ENCODE peak calls at places on chromosome 20, in ten cellular contexts. One of them, this sample, is unnamed.

GRCh38 chr20:1469925-1470571 is 3.4 kb upstream of the NSFL1C start:
- DNase-seq in sigmoid colon: peak
- DNase-seq in fibroblast of pulmonary artery: peak
- DNase-seq in cardiac muscle cell: peak
- DNase-seq in AG09319: peak
- DNase-seq in GM10248: peak
- DNase-seq in right lobe of liver: peak
- DNase-seq in fibroblast of mammary gland: peak
- DNase-seq in nephron progenitor cell: peak
- DNase-seq in coronary artery: peak
- DNase-seq in this sample: peak

GRCh38 chr20:21702553-21703467 is 2.7 kb upstream of the PAX1 start:
- DNase-seq in sigmoid colon: peak
- DNase-seq in fibroblast of pulmonary artery: peak
- DNase-seq in cardiac muscle cell: peak
- DNase-seq in AG09319: no peak
- DNase-seq in GM10248: peak
- DNase-seq in right lobe of liver: peak
- DNase-seq in fibroblast of mammary gland: peak
- DNase-seq in nephron progenitor cell: peak
- DNase-seq in coronary artery: no peak
- DNase-seq in this sample: no peak

GRCh38 chr20:1390552-1391403 is 2.1 kb downstream of the FKBP1A start:
- DNase-seq in sigmoid colon: no peak
- DNase-seq in fibroblast of pulmonary artery: no peak
- DNase-seq in cardiac muscle cell: no peak
- DNase-seq in AG09319: no peak
- DNase-seq in GM10248: no peak
- DNase-seq in right lobe of liver: no peak
- DNase-seq in fibroblast of mammary gland: peak
- DNase-seq in nephron progenitor cell: no peak
- DNase-seq in coronary artery: no peak
- DNase-seq in this sample: peak

GRCh38 chr20:62549499-62550086 is 73.8 kb upstream of the GATA5 start:
- DNase-seq in sigmoid colon: peak
- DNase-seq in fibroblast of pulmonary artery: no peak
- DNase-seq in cardiac muscle cell: no peak
- DNase-seq in AG09319: no peak
- DNase-seq in GM10248: no peak
- DNase-seq in right lobe of liver: no peak
- DNase-seq in fibroblast of mammary gland: no peak
- DNase-seq in nephron progenitor cell: no peak
- DNase-seq in coronary artery: no peak
- DNase-seq in this sample: no peak

GRCh38 chr20:35661908-35662307 is 2.8 kb downstream of the CPNE1 start:
- DNase-seq in sigmoid colon: no peak
- DNase-seq in fibroblast of pulmonary artery: no peak
- DNase-seq in cardiac muscle cell: no peak
- DNase-seq in AG09319: no peak
- DNase-seq in GM10248: no peak
- DNase-seq in right lobe of liver: no peak
- DNase-seq in fibroblast of mammary gland: no peak
- DNase-seq in nephron progenitor cell: no peak
- DNase-seq in coronary artery: no peak
- DNase-seq in this sample: no peak

GRCh38 chr20:37245671-37246237 is 15.9 kb downstream of the GHRH start:
- DNase-seq in sigmoid colon: no peak
- DNase-seq in fibroblast of pulmonary artery: no peak
- DNase-seq in cardiac muscle cell: no peak
- DNase-seq in AG09319: no peak
- DNase-seq in GM10248: no peak
- DNase-seq in right lobe of liver: no peak
- DNase-seq in fibroblast of mammary gland: no peak
- DNase-seq in nephron progenitor cell: no peak
- DNase-seq in coronary artery: no peak
- DNase-seq in this sample: no peak

GRCh38 chr20:2052741-2053140 is 48.9 kb upstream of the STK35 start:
- DNase-seq in sigmoid colon: no peak
- DNase-seq in fibroblast of pulmonary artery: no peak
- DNase-seq in cardiac muscle cell: no peak
- DNase-seq in AG09319: no peak
- DNase-seq in GM10248: no peak
- DNase-seq in right lobe of liver: no peak
- DNase-seq in fibroblast of mammary gland: no peak
- DNase-seq in nephron progenitor cell: no peak
- DNase-seq in coronary artery: no peak
- DNase-seq in this sample: no peak

GRCh38 chr20:38290829-38291581 is 13.0 kb upstream of the BPI start:
- DNase-seq in sigmoid colon: no peak
- DNase-seq in fibroblast of pulmonary artery: peak
- DNase-seq in cardiac muscle cell: no peak
- DNase-seq in AG09319: no peak
- DNase-seq in GM10248: no peak
- DNase-seq in right lobe of liver: peak
- DNase-seq in fibroblast of mammary gland: peak
- DNase-seq in nephron progenitor cell: peak
- DNase-seq in coronary artery: no peak
- DNase-seq in this sample: peak

GRCh38 chr20:9051508-9051907 is 17.4 kb upstream of the PLCB4 start:
- DNase-seq in sigmoid colon: no peak
- DNase-seq in fibroblast of pulmonary artery: peak
- DNase-seq in cardiac muscle cell: no peak
- DNase-seq in AG09319: peak
- DNase-seq in GM10248: no peak
- DNase-seq in right lobe of liver: no peak
- DNase-seq in fibroblast of mammary gland: peak
- DNase-seq in nephron progenitor cell: no peak
- DNase-seq in coronary artery: no peak
- DNase-seq in this sample: no peak

GRCh38 chr20:63023836-63024571 is 17.2 kb upstream of the BHLHE23 start:
- DNase-seq in sigmoid colon: no peak
- DNase-seq in fibroblast of pulmonary artery: no peak
- DNase-seq in cardiac muscle cell: no peak
- DNase-seq in AG09319: no peak
- DNase-seq in GM10248: no peak
- DNase-seq in right lobe of liver: no peak
- DNase-seq in fibroblast of mammary gland: no peak
- DNase-seq in nephron progenitor cell: no peak
- DNase-seq in coronary artery: no peak
- DNase-seq in this sample: no peak

GRCh38 chr20:35702051-35702823 is 3.0 kb downstream of the ROMO1 start:
- DNase-seq in sigmoid colon: peak
- DNase-seq in fibroblast of pulmonary artery: no peak
- DNase-seq in cardiac muscle cell: no peak
- DNase-seq in AG09319: peak
- DNase-seq in GM10248: no peak
- DNase-seq in right lobe of liver: no peak
- DNase-seq in fibroblast of mammary gland: peak
- DNase-seq in nephron progenitor cell: no peak
- DNase-seq in coronary artery: no peak
- DNase-seq in this sample: peak

GRCh38 chr20:51796332-51796731 is 6.0 kb downstream of the SALL4 start:
- DNase-seq in sigmoid colon: no peak
- DNase-seq in fibroblast of pulmonary artery: no peak
- DNase-seq in cardiac muscle cell: no peak
- DNase-seq in AG09319: no peak
- DNase-seq in GM10248: no peak
- DNase-seq in right lobe of liver: no peak
- DNase-seq in fibroblast of mammary gland: no peak
- DNase-seq in nephron progenitor cell: no peak
- DNase-seq in coronary artery: no peak
- DNase-seq in this sample: no peak

GRCh38 chr20:16639027-16639941 is 66.0 kb upstream of the KIF16B start:
- DNase-seq in sigmoid colon: no peak
- DNase-seq in fibroblast of pulmonary artery: no peak
- DNase-seq in cardiac muscle cell: no peak
- DNase-seq in AG09319: no peak
- DNase-seq in GM10248: no peak
- DNase-seq in right lobe of liver: no peak
- DNase-seq in fibroblast of mammary gland: no peak
- DNase-seq in nephron progenitor cell: no peak
- DNase-seq in coronary artery: no peak
- DNase-seq in this sample: no peak

GRCh38 chr20:18165553-18165952 is 27.9 kb downstream of the KAT14 start:
- DNase-seq in sigmoid colon: no peak
- DNase-seq in fibroblast of pulmonary artery: no peak
- DNase-seq in cardiac muscle cell: no peak
- DNase-seq in AG09319: no peak
- DNase-seq in GM10248: no peak
- DNase-seq in right lobe of liver: no peak
- DNase-seq in fibroblast of mammary gland: peak
- DNase-seq in nephron progenitor cell: peak
- DNase-seq in coronary artery: no peak
- DNase-seq in this sample: no peak

GRCh38 chr20:38216736-38217595 is 43.6 kb downstream of the KIAA1755 start:
- DNase-seq in sigmoid colon: peak
- DNase-seq in fibroblast of pulmonary artery: no peak
- DNase-seq in cardiac muscle cell: no peak
- DNase-seq in AG09319: no peak
- DNase-seq in GM10248: no peak
- DNase-seq in right lobe of liver: no peak
- DNase-seq in fibroblast of mammary gland: no peak
- DNase-seq in nephron progenitor cell: no peak
- DNase-seq in coronary artery: no peak
- DNase-seq in this sample: no peak

GRCh38 chr20:34075647-34076046 is 36.4 kb downstream of the EIF2S2 start:
- DNase-seq in sigmoid colon: peak
- DNase-seq in fibroblast of pulmonary artery: no peak
- DNase-seq in cardiac muscle cell: no peak
- DNase-seq in AG09319: no peak
- DNase-seq in GM10248: no peak
- DNase-seq in right lobe of liver: no peak
- DNase-seq in fibroblast of mammary gland: no peak
- DNase-seq in nephron progenitor cell: no peak
- DNase-seq in coronary artery: no peak
- DNase-seq in this sample: no peak
- TF ChIP-seq CTCF in sigmoid colon: no peak
- TF ChIP-seq CTCF in fibroblast of pulmonary artery: peak
- TF ChIP-seq CTCF in cardiac muscle cell: peak
- TF ChIP-seq CTCF in AG09319: no peak
- TF ChIP-seq CTCF in GM10248: no peak
- TF ChIP-seq CTCF in right lobe of liver: no peak
- TF ChIP-seq CTCF in fibroblast of mammary gland: no peak
- TF ChIP-seq CTCF in nephron progenitor cell: no peak
- TF ChIP-seq CTCF in coronary artery: no peak
- TF ChIP-seq CTCF in this sample: no peak

GRCh38 chr20:5183731-5184474 is 57.1 kb downstream of the CDS2 start:
- DNase-seq in sigmoid colon: no peak
- DNase-seq in fibroblast of pulmonary artery: no peak
- DNase-seq in cardiac muscle cell: no peak
- DNase-seq in AG09319: no peak
- DNase-seq in GM10248: no peak
- DNase-seq in right lobe of liver: peak
- DNase-seq in fibroblast of mammary gland: no peak
- DNase-seq in nephron progenitor cell: peak
- DNase-seq in coronary artery: no peak
- DNase-seq in this sample: no peak

GRCh38 chr20:5187122-5187521 is 60.3 kb downstream of the CDS2 start:
- DNase-seq in sigmoid colon: no peak
- DNase-seq in fibroblast of pulmonary artery: no peak
- DNase-seq in cardiac muscle cell: no peak
- DNase-seq in AG09319: no peak
- DNase-seq in GM10248: no peak
- DNase-seq in right lobe of liver: no peak
- DNase-seq in fibroblast of mammary gland: no peak
- DNase-seq in nephron progenitor cell: no peak
- DNase-seq in coronary artery: no peak
- DNase-seq in this sample: no peak

GRCh38 chr20:5182615-5183254 is 55.9 kb downstream of the CDS2 start:
- DNase-seq in sigmoid colon: no peak
- DNase-seq in fibroblast of pulmonary artery: no peak
- DNase-seq in cardiac muscle cell: no peak
- DNase-seq in AG09319: no peak
- DNase-seq in GM10248: no peak
- DNase-seq in right lobe of liver: no peak
- DNase-seq in fibroblast of mammary gland: no peak
- DNase-seq in nephron progenitor cell: no peak
- DNase-seq in coronary artery: no peak
- DNase-seq in this sample: no peak

GRCh38 chr20:5181955-5182354 is 55.1 kb downstream of the CDS2 start:
- DNase-seq in sigmoid colon: no peak
- DNase-seq in fibroblast of pulmonary artery: peak
- DNase-seq in cardiac muscle cell: no peak
- DNase-seq in AG09319: no peak
- DNase-seq in GM10248: no peak
- DNase-seq in right lobe of liver: no peak
- DNase-seq in fibroblast of mammary gland: peak
- DNase-seq in nephron progenitor cell: no peak
- DNase-seq in coronary artery: no peak
- DNase-seq in this sample: no peak

DNA sequence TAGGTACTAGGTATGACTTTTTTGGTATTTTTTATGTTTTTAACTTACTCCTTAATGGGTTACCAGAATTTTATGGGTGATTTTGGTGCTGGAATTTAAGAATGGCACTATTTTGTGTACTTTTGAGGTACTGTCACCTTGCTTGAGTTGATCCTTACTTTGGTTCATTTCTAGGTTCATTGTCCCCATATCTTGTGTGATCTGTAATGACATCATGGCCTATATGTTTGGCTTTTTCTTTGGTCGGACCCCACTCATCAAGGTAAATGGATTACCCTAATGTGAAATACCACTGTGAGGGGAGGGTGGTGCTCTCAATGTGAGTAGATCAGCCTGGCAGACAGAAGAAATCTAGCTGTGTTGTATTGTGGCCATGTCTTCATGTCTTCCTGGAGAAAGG is 57.9 kb downstream of the CDS2 start:
- DNase-seq in sigmoid colon: no peak
- DNase-seq in fibroblast of pulmonary artery: no peak
- DNase-seq in cardiac muscle cell: no peak
- DNase-seq in AG09319: no peak
- DNase-seq in GM10248: no peak
- DNase-seq in right lobe of liver: no peak
- DNase-seq in fibroblast of mammary gland: no peak
- DNase-seq in nephron progenitor cell: no peak
- DNase-seq in coronary artery: no peak
- DNase-seq in this sample: no peak
- TF ChIP-seq CTCF in sigmoid colon: no peak
- TF ChIP-seq CTCF in fibroblast of pulmonary artery: no peak
- TF ChIP-seq CTCF in cardiac muscle cell: no peak
- TF ChIP-seq CTCF in AG09319: no peak
- TF ChIP-seq CTCF in GM10248: no peak
- TF ChIP-seq CTCF in right lobe of liver: no peak
- TF ChIP-seq CTCF in fibroblast of mammary gland: no peak
- TF ChIP-seq CTCF in nephron progenitor cell: no peak
- TF ChIP-seq CTCF in coronary artery: no peak
- TF ChIP-seq CTCF in this sample: no peak

GRCh38 chr20:32482251-32483220 is 102.6 kb downstream of the NOL4L start:
- DNase-seq in sigmoid colon: peak
- DNase-seq in fibroblast of pulmonary artery: no peak
- DNase-seq in cardiac muscle cell: peak
- DNase-seq in AG09319: no peak
- DNase-seq in GM10248: no peak
- DNase-seq in right lobe of liver: peak
- DNase-seq in fibroblast of mammary gland: no peak
- DNase-seq in nephron progenitor cell: peak
- DNase-seq in coronary artery: no peak
- DNase-seq in this sample: no peak
- TF ChIP-seq CTCF in sigmoid colon: no peak
- TF ChIP-seq CTCF in fibroblast of pulmonary artery: no peak
- TF ChIP-seq CTCF in cardiac muscle cell: no peak
- TF ChIP-seq CTCF in AG09319: no peak
- TF ChIP-seq CTCF in GM10248: no peak
- TF ChIP-seq CTCF in right lobe of liver: no peak
- TF ChIP-seq CTCF in fibroblast of mammary gland: no peak
- TF ChIP-seq CTCF in nephron progenitor cell: no peak
- TF ChIP-seq CTCF in coronary artery: no peak
- TF ChIP-seq CTCF in this sample: no peak

GRCh38 chr20:50112512-50113419 is at the start of gene UBE2V1:
- DNase-seq in sigmoid colon: peak
- DNase-seq in fibroblast of pulmonary artery: peak
- DNase-seq in cardiac muscle cell: peak
- DNase-seq in AG09319: peak
- DNase-seq in GM10248: peak
- DNase-seq in right lobe of liver: peak
- DNase-seq in fibroblast of mammary gland: peak
- DNase-seq in nephron progenitor cell: peak
- DNase-seq in coronary artery: peak
- DNase-seq in this sample: peak
- TF ChIP-seq CTCF in sigmoid colon: peak
- TF ChIP-seq CTCF in fibroblast of pulmonary artery: peak
- TF ChIP-seq CTCF in cardiac muscle cell: peak
- TF ChIP-seq CTCF in AG09319: peak
- TF ChIP-seq CTCF in GM10248: peak
- TF ChIP-seq CTCF in right lobe of liver: no peak
- TF ChIP-seq CTCF in fibroblast of mammary gland: peak
- TF ChIP-seq CTCF in nephron progenitor cell: no peak
- TF ChIP-seq CTCF in coronary artery: no peak
- TF ChIP-seq CTCF in this sample: peak

This sample was measured in osteocyte.